ENCODE peak calls at places on chromosome 20, in four cellular contexts. One of them, this sample, is unnamed. For H3K4me1, the result is how much of the 10 kb centered on the place peaks cover.

GRCh38 chr20:16451970-16452369 is 121.3 kb downstream of the KIF16B start:
- DNase-seq in heart right ventricle: no peak
- DNase-seq in tibial artery: no peak
- DNase-seq in prostate gland: no peak
- DNase-seq in this sample: no peak

GRCh38 chr20:58700823-58701222 is 8.2 kb downstream of the NPEPL1 start:
- DNase-seq in heart right ventricle: no peak
- DNase-seq in tibial artery: no peak
- DNase-seq in prostate gland: no peak
- DNase-seq in this sample: no peak

GRCh38 chr20:47295921-47296426 is 60.5 kb downstream of the ZMYND8 start:
- DNase-seq in heart right ventricle: no peak
- DNase-seq in tibial artery: no peak
- DNase-seq in prostate gland: no peak
- DNase-seq in this sample: no peak

GRCh38 chr20:1505361-1505760 is 14.1 kb upstream of the SIRPB2 start:
- DNase-seq in heart right ventricle: no peak
- DNase-seq in tibial artery: no peak
- DNase-seq in prostate gland: no peak
- DNase-seq in this sample: no peak

GRCh38 chr20:8809107-8809953 is 259.6 kb upstream of the PLCB4 start:
- DNase-seq in heart right ventricle: no peak
- DNase-seq in tibial artery: no peak
- DNase-seq in prostate gland: no peak
- DNase-seq in this sample: no peak

GRCh38 chr20:35434085-35435005 is 3.7 kb downstream of the GDF5 start:
- DNase-seq in heart right ventricle: peak
- DNase-seq in tibial artery: no peak
- DNase-seq in prostate gland: no peak
- DNase-seq in this sample: no peak

GRCh38 chr20:63744574-63745423 is 5.2 kb downstream of the SLC2A4RG start:
- DNase-seq in heart right ventricle: no peak
- DNase-seq in tibial artery: no peak
- DNase-seq in prostate gland: no peak
- DNase-seq in this sample: no peak

GRCh38 chr20:38599410-38599882 is 2.2 kb upstream of the ARHGAP40 start:
- DNase-seq in heart right ventricle: peak
- DNase-seq in tibial artery: no peak
- DNase-seq in prostate gland: peak
- DNase-seq in this sample: no peak

GRCh38 chr20:36474563-36474962 is 66.8 kb upstream of the MYL9 start:
- DNase-seq in heart right ventricle: no peak
- DNase-seq in tibial artery: no peak
- DNase-seq in prostate gland: no peak
- DNase-seq in this sample: no peak

GRCh38 chr20:52047811-52048302 is 143.7 kb downstream of the ZFP64 start:
- DNase-seq in heart right ventricle: peak
- DNase-seq in tibial artery: no peak
- DNase-seq in prostate gland: no peak
- DNase-seq in this sample: no peak

GRCh38 chr20:59603727-59604608 is at the start of gene PHACTR3:
- DNase-seq in heart right ventricle: no peak
- DNase-seq in tibial artery: no peak
- DNase-seq in prostate gland: no peak
- DNase-seq in this sample: no peak

GRCh38 chr20:11807070-11807741 is 110.5 kb upstream of the BTBD3 start:
- DNase-seq in heart right ventricle: no peak
- DNase-seq in tibial artery: no peak
- DNase-seq in prostate gland: no peak
- DNase-seq in this sample: no peak

GRCh38 chr20:47432251-47433210 is 69.2 kb upstream of the NCOA3 start:
- DNase-seq in heart right ventricle: no peak
- DNase-seq in tibial artery: no peak
- DNase-seq in prostate gland: no peak
- DNase-seq in this sample: no peak

GRCh38 chr20:278181-278580 is 12.4 kb downstream of the C20orf96 start:
- DNase-seq in heart right ventricle: no peak
- DNase-seq in tibial artery: no peak
- DNase-seq in prostate gland: no peak
- DNase-seq in this sample: no peak

GRCh38 chr20:37295001-37295400 is 5.5 kb downstream of the MANBAL start:
- DNase-seq in heart right ventricle: no peak
- DNase-seq in tibial artery: no peak
- DNase-seq in prostate gland: no peak
- DNase-seq in this sample: no peak

GRCh38 chr20:23634044-23634801 is 3.5 kb downstream of the CST3 start:
- DNase-seq in heart right ventricle: no peak
- DNase-seq in tibial artery: no peak
- DNase-seq in prostate gland: no peak
- DNase-seq in this sample: no peak

GRCh38 chr20:17522528-17522927 is 8.7 kb downstream of the BFSP1 start:
- DNase-seq in heart right ventricle: no peak
- DNase-seq in tibial artery: no peak
- DNase-seq in prostate gland: no peak
- DNase-seq in this sample: no peak

GRCh38 chr20:48583171-48583570 is 244.6 kb downstream of the PREX1 start:
- DNase-seq in heart right ventricle: no peak
- DNase-seq in tibial artery: no peak
- DNase-seq in prostate gland: no peak
- DNase-seq in this sample: no peak

GRCh38 chr20:50190251-50191064 is at the start of gene CEBPB:
- DNase-seq in heart right ventricle: peak
- DNase-seq in tibial artery: peak
- DNase-seq in prostate gland: peak
- DNase-seq in this sample: peak

GRCh38 chr20:50192364-50193168 is 1.9 kb downstream of the CEBPB start:
- DNase-seq in heart right ventricle: peak
- DNase-seq in tibial artery: peak
- DNase-seq in prostate gland: peak
- DNase-seq in this sample: peak

GRCh38 chr20:50191566-50192363 is 1.1 kb downstream of the CEBPB start:
- DNase-seq in heart right ventricle: no peak
- DNase-seq in tibial artery: peak
- DNase-seq in prostate gland: peak
- DNase-seq in this sample: peak

GRCh38 chr20:50189681-50190250 is 864 bp upstream of the CEBPB start:
- DNase-seq in heart right ventricle: no peak
- DNase-seq in tibial artery: peak
- DNase-seq in prostate gland: no peak
- DNase-seq in this sample: peak

DNA sequence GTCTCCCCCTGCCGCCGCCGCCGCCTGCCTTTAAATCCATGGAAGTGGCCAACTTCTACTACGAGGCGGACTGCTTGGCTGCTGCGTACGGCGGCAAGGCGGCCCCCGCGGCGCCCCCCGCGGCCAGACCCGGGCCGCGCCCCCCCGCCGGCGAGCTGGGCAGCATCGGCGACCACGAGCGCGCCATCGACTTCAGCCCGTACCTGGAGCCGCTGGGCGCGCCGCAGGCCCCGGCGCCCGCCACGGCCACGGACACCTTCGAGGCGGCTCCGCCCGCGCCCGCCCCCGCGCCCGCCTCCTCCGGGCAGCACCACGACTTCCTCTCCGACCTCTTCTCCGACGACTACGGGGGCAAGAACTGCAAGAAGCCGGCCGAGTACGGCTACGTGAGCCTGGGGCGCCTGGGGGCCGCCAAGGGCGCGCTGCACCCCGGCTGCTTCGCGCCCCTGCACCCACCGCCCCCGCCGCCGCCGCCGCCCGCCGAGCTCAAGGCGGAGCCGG is 485 bp downstream of the CEBPB start:
- DNase-seq in heart right ventricle: peak
- DNase-seq in tibial artery: peak
- DNase-seq in prostate gland: peak
- DNase-seq in this sample: peak
- H3K27ac ChIP-seq in heart right ventricle: peak
- H3K27ac ChIP-seq in tibial artery: peak
- H3K27ac ChIP-seq in prostate gland: peak
- H3K27ac ChIP-seq in this sample: peak

DNA sequence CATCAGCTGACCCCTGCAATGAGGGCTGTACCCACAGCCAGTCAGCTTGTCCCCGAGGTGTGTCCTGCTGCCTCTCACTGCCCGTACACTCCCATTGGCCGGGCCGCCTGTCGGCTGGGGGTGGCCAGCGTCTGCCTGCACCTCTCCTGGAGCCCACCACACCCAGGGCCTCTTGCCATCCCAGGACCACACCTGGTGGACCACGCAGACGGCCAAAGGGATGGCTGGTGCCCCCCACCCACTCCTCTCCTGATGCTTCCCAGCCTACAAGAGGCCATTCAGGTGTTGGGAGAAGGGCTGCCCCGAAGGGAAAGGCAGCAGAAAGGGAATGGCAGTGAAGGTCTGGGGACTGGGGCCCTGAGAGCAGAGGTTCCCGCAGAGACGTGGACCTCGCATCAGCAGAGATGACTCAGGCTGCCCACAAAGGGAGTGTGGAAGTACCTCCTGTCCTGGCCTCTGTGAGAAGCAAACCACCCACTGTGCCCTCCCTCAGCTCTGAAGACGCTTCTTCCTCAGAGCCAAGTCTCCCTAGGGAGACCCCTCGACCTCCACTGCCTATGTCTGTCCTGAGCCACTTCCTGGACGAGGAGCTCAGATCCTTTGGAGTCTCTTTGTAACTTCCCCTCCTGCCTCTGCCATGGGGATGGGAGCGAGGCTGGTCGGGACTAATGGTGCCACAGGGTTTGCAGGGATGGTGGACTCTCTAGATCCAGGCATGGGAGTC is 60.9 kb downstream of the PYGB start:
- DNase-seq in heart right ventricle: no peak
- DNase-seq in tibial artery: no peak
- DNase-seq in prostate gland: no peak
- DNase-seq in this sample: no peak
- H3K4me1 ChIP-seq in heart right ventricle: under half
- H3K4me1 ChIP-seq in tibial artery: under half
- H3K4me1 ChIP-seq in prostate gland: under half
- H3K4me1 ChIP-seq in this sample: under half

GRCh38 chr20:10034717-10035571 is at the start of gene ANKEF1:
- DNase-seq in heart right ventricle: peak
- DNase-seq in tibial artery: peak
- DNase-seq in prostate gland: peak
- DNase-seq in this sample: peak

GRCh38 chr20:10040070-10040970 is 5.5 kb downstream of the ANKEF1 start:
- DNase-seq in heart right ventricle: no peak
- DNase-seq in tibial artery: no peak
- DNase-seq in prostate gland: no peak
- DNase-seq in this sample: no peak
- H3K27ac ChIP-seq in heart right ventricle: no peak
- H3K27ac ChIP-seq in tibial artery: no peak
- H3K27ac ChIP-seq in prostate gland: no peak
- H3K27ac ChIP-seq in this sample: no peak

DNA sequence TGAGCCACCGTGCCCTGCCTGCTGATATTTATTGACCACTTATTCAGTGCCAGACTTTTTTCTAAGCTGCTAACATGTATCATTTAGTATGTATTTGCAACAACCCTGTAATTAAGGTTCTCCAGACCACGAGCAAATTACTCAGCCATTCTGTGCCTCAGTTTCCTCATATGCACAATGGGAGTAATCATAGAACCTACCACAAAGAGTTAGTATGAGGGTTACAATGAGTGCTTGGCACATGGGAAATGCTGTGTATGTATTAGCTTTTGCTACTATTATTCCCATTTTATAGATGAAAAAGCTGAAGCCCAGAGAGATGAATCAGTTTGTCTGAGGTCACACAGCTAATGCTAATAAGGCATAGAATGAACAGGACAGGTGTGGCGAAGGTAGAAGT is 20.0 kb upstream of the SLC9A8 start:
- DNase-seq in heart right ventricle: no peak
- DNase-seq in tibial artery: no peak
- DNase-seq in prostate gland: no peak
- DNase-seq in this sample: no peak
- H3K4me1 ChIP-seq in heart right ventricle: half or more
- H3K4me1 ChIP-seq in tibial artery: under half
- H3K4me1 ChIP-seq in prostate gland: under half
- H3K4me1 ChIP-seq in this sample: under half

DNA sequence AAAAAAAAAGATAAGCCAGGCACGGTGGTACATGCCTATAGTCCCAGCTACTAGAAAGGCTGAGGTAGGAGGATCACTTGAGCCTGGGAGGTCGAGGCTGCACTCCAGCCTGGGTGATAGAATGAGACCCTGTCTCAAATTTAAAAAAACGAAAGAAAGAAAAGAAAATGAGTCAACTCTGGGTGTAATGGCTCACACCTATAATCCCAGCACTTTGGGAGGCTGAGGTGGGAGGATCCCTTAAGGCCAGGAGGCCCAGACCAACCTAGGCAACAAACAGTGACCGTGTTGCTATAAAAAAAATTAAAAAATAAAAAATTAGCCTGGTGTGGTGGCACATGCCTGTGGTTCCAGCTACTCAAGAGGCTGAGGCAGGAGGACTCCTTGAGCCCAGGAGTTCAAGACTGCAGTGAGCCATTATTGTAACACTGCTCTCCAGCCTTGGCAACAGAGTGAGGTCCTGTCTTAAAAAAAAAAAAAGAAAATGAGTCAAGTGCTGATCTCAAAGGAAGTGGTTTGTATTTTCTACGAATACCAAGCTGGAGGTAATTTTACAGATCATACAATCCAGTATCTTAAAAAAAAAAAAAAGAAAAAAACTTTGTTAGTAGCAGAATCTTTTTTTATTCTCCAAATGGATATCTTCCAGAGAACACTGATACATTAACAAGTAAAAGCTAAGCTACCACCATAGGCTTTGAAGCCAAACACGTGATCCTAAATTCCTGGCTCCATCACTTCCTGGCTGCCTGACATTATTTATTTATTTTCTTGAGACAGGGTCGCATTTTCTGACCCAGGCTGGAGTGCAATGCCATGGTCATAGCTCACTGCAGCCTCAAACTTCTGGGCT is 5.7 kb downstream of the COMMD7 start:
- DNase-seq in heart right ventricle: no peak
- DNase-seq in tibial artery: no peak
- DNase-seq in prostate gland: no peak
- DNase-seq in this sample: no peak
- H3K27ac ChIP-seq in heart right ventricle: peak
- H3K27ac ChIP-seq in tibial artery: no peak
- H3K27ac ChIP-seq in prostate gland: no peak
- H3K27ac ChIP-seq in this sample: no peak

GRCh38 chr20:10595230-10595629 is 78.6 kb downstream of the JAG1 start:
- DNase-seq in heart right ventricle: no peak
- DNase-seq in tibial artery: no peak
- DNase-seq in prostate gland: no peak
- DNase-seq in this sample: no peak
- H3K4me1 ChIP-seq in heart right ventricle: under half
- H3K4me1 ChIP-seq in tibial artery: under half
- H3K4me1 ChIP-seq in prostate gland: under half
- H3K4me1 ChIP-seq in this sample: under half

DNA sequence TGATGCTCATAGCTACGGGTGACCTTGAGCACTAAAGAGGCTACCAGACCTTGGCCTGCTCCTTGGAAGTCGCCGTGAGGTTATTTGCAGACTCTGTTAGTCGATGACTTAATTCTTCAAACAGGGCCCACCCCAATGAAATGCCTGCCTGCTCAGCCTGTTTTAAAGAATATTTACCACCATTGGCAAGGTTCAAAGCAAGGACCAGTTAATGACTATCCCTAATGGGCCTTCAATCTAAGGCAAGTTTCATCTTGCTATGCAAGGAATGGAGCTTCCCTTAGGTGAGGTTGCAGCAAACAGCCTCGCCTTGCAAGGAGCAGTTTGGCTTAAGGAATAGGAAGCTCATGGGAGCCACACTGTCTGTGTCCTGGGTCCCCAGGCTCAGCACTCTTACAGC is 22.9 kb upstream of the SPO11 start:
- DNase-seq in heart right ventricle: no peak
- DNase-seq in tibial artery: no peak
- DNase-seq in prostate gland: no peak
- DNase-seq in this sample: no peak
- H3K27ac ChIP-seq in heart right ventricle: no peak
- H3K27ac ChIP-seq in tibial artery: no peak
- H3K27ac ChIP-seq in prostate gland: no peak
- H3K27ac ChIP-seq in this sample: no peak

GRCh38 chr20:41047975-41048305 is 19.3 kb downstream of the TOP1 start:
- DNase-seq in heart right ventricle: no peak
- DNase-seq in tibial artery: no peak
- DNase-seq in prostate gland: no peak
- DNase-seq in this sample: no peak
- H3K4me1 ChIP-seq in heart right ventricle: half or more
- H3K4me1 ChIP-seq in tibial artery: under half
- H3K4me1 ChIP-seq in prostate gland: under half
- H3K4me1 ChIP-seq in this sample: under half